ENCODE peak calls at places on chromosomes 4 and X, in eight cellular contexts. U, G, Y, I, O, M, E and L are unnamed samples.

GRCh38 chrX:124555036-124555595 is 208.8 kb downstream of the SH2D1A start:
- DNase-seq in U (no peak), G (peak), Y (no peak), I (no peak), O (no peak), M (no peak), E (no peak), L (peak)

GRCh38 chr4:8254076-8254475 is 15.5 kb upstream of the HTRA3 start:
- DNase-seq in U (no peak), G (no peak), Y (no peak), I (no peak), O (no peak), M (no peak), E (no peak), L (no peak)

GRCh38 chrX:107551546-107551945 is 76.8 kb upstream of the PRPS1 start:
- DNase-seq in U (no peak), G (no peak), Y (no peak), I (no peak), O (no peak), M (no peak), E (no peak), L (no peak)

GRCh38 chr4:80049402-80049801 is 23.6 kb downstream of the ANTXR2 start:
- DNase-seq in U (no peak), G (no peak), Y (peak), I (no peak), O (peak), M (no peak), E (peak), L (no peak)

GRCh38 chr4:94595880-94596483 is 144.2 kb downstream of the PDLIM5 start:
- DNase-seq in U (no peak), G (peak), Y (no peak), I (no peak), O (peak), M (no peak), E (peak), L (peak)

GRCh38 chr4:146032234-146032860 is 93.7 kb upstream of the ZNF827 start:
- DNase-seq in U (no peak), G (no peak), Y (no peak), I (no peak), O (no peak), M (no peak), E (no peak), L (no peak)

GRCh38 chr4:96483308-96484030 is 643.6 kb downstream of the PDHA2 start:
- DNase-seq in U (no peak), G (no peak), Y (no peak), I (no peak), O (no peak), M (no peak), E (no peak), L (no peak)

GRCh38 chrX:5113128-5113527 is 1115.5 kb downstream of the NLGN4X start:
- DNase-seq in U (no peak), G (no peak), Y (no peak), I (no peak), O (peak), M (peak), E (peak), L (no peak)

GRCh38 chr4:165928601-165929000 is 55.6 kb downstream of the TLL1 start:
- DNase-seq in U (no peak), G (no peak), Y (no peak), I (no peak), O (no peak), M (no peak), E (no peak), L (no peak)

GRCh38 chr4:71229477-71230257 is 109.2 kb upstream of the SLC4A4 start:
- DNase-seq in U (no peak), G (peak), Y (peak), I (no peak), O (peak), M (no peak), E (peak), L (peak)

GRCh38 chrX:130502023-130502570 is 100.3 kb downstream of the RBMX2 start:
- DNase-seq in U (no peak), G (no peak), Y (no peak), I (no peak), O (no peak), M (no peak), E (no peak), L (no peak)

GRCh38 chr4:128916832-128917231 is 107.3 kb downstream of the JADE1 start:
- DNase-seq in U (no peak), G (no peak), Y (no peak), I (no peak), O (no peak), M (peak), E (no peak), L (no peak)